ENCODE peak calls at places on chromosomes 12 and 14, in six cellular contexts. U is D341Med; E is activated naive CD8-positive, alpha-beta T cell treated with anti-CD3 and anti-CD28 coated beads, Interleukin-2, amount 10 ng/mL, durations not matched to agents 7 days and 5 days; I is stimulated activated CD4-positive, alpha-beta T cell treated with anti-CD3 and anti-CD28 coated beads, Interleukin-15, amount 100 ng/mL, for 48 hours; P is HS-5; D is anterior cingulate cortex. C is an unnamed sample.

GRCh38 chr12:46430340-46430948 is 57.9 kb upstream of the SLC38A2 start:
- DNase-seq in U (no peak), I (no peak), E (no peak), D (no peak), P (peak), C (peak)

GRCh38 chr12:14960548-14961465 is 594 bp downstream of the ARHGDIB start:
- DNase-seq in U (no peak), D (no peak), P (peak), I (no peak), E (peak), C (peak)

GRCh38 chr12:75725505-75726120 is 214.2 kb upstream of the KRR1 start:
- DNase-seq in I (no peak), U (no peak), E (no peak), P (peak), D (no peak), C (peak)

GRCh38 chr12:25558566-25558965 is 5.5 kb upstream of the LMNTD1 start:
- DNase-seq in I (no peak), P (no peak), U (no peak), E (no peak), D (no peak), C (peak)

GRCh38 chr12:122486805-122487426 is 13.8 kb downstream of the ZCCHC8 start:
- DNase-seq in P (no peak), U (no peak), I (no peak), E (no peak), D (no peak), C (no peak)

GRCh38 chr12:64610660-64611429 is 550 bp downstream of the RASSF3 start:
- DNase-seq in P (no peak), U (peak), E (peak), I (peak), D (peak), C (peak)

GRCh38 chr12:124916370-124917134 is 2.1 kb upstream of the UBC start:
- DNase-seq in U (no peak), E (no peak), D (no peak), P (peak), I (no peak), C (peak)

GRCh38 chr12:107990325-107990724 is 138.8 kb upstream of the WSCD2 start:
- DNase-seq in U (peak), E (peak), D (peak), I (no peak), P (no peak), C (peak)

GRCh38 chr14:99781091-99781490 is 12.1 kb upstream of the EML1 start:
- DNase-seq in E (no peak), P (no peak), D (no peak), U (no peak), I (no peak), C (no peak)